ENCODE peak calls at places on chromosome 5, in nine cellular contexts. H, O, Z, U, D, Y, I, L and V are unnamed samples.

GRCh38 chr5:173862047-173862477 is 26.1 kb upstream of the CPEB4 start:
- DNase-seq in H (no peak), O (no peak), Z (no peak), U (no peak), D (no peak), Y (no peak), I (no peak), L (no peak), V (no peak)

GRCh38 chr5:179413086-179413690 is 67.9 kb upstream of the ADAMTS2 start:
- DNase-seq in H (peak), O (no peak), Z (no peak), U (no peak), D (no peak), Y (no peak), I (no peak), L (no peak), V (no peak)

GRCh38 chr5:2272755-2273154 is 390.0 kb upstream of the IRX4 start:
- DNase-seq in H (peak), O (no peak), Z (no peak), U (no peak), D (no peak), Y (no peak), I (no peak), L (no peak), V (no peak)

GRCh38 chr5:87382224-87382623 is 30.5 kb downstream of the CCNH start:
- DNase-seq in H (no peak), O (no peak), Z (no peak), U (no peak), D (no peak), Y (no peak), I (no peak), L (no peak), V (no peak)

GRCh38 chr5:105392710-105393149 is 1830.1 kb upstream of the NUDT12 start:
- DNase-seq in H (no peak), O (no peak), Z (no peak), U (no peak), D (peak), Y (no peak), I (no peak), L (no peak), V (no peak)

GRCh38 chr5:76724871-76725270 is 8.9 kb downstream of the F2R start:
- DNase-seq in H (no peak), O (peak), Z (no peak), U (no peak), D (peak), Y (no peak), I (no peak), L (no peak), V (no peak)

GRCh38 chr5:126912607-126913006 is 117.8 kb downstream of the MARCHF3 start:
- DNase-seq in H (no peak), O (no peak), Z (no peak), U (no peak), D (no peak), Y (no peak), I (no peak), L (no peak), V (no peak)

GRCh38 chr5:129046151-129046550 is 48.4 kb upstream of the ISOC1 start:
- DNase-seq in H (no peak), O (no peak), Z (no peak), U (no peak), D (no peak), Y (no peak), I (no peak), L (no peak), V (no peak)

GRCh38 chr5:116076496-116076895 is 8.3 kb upstream of the COMMD10 start:
- DNase-seq in H (no peak), O (no peak), Z (no peak), U (no peak), D (no peak), Y (no peak), I (no peak), L (no peak), V (no peak)

GRCh38 chr5:30736642-30737041 is 456.8 kb upstream of the CDH6 start:
- DNase-seq in H (no peak), O (no peak), Z (no peak), U (no peak), D (no peak), Y (no peak), I (no peak), L (no peak), V (no peak)

GRCh38 chr5:17118631-17119030 is 98.8 kb upstream of the BASP1 start:
- DNase-seq in H (peak), O (peak), Z (peak), U (peak), D (peak), Y (no peak), I (peak), L (peak), V (peak)

GRCh38 chr5:81850494-81850893 is 99.6 kb upstream of the SSBP2 start:
- DNase-seq in H (no peak), O (no peak), Z (no peak), U (no peak), D (no peak), Y (no peak), I (no peak), L (no peak), V (no peak)

GRCh38 chr5:485113-485942 is 38.9 kb downstream of the SLC9A3 start:
- DNase-seq in H (no peak), O (no peak), Z (no peak), U (no peak), D (no peak), Y (no peak), I (no peak), L (no peak), V (peak)

GRCh38 chr5:122585111-122585415 is 189.8 kb upstream of the SNX2 start:
- DNase-seq in H (no peak), O (no peak), Z (no peak), U (no peak), D (no peak), Y (no peak), I (no peak), L (no peak), V (no peak)

GRCh38 chr5:10352404-10353240 is 873 bp upstream of the MARCHF6 start:
- DNase-seq in H (no peak), O (no peak), Z (no peak), U (no peak), D (peak), Y (no peak), I (no peak), L (no peak), V (no peak)

GRCh38 chr5:84688566-84688965 is 303.9 kb upstream of the EDIL3 start:
- DNase-seq in H (no peak), O (no peak), Z (no peak), U (no peak), D (no peak), Y (no peak), I (no peak), L (no peak), V (no peak)

GRCh38 chr5:132303589-132303988 is 9.4 kb downstream of the SLC22A4 start:
- DNase-seq in H (no peak), O (no peak), Z (no peak), U (no peak), D (no peak), Y (no peak), I (no peak), L (no peak), V (no peak)

GRCh38 chr5:79795764-79796398 is 106.2 kb downstream of the CMYA5 start:
- DNase-seq in H (no peak), O (no peak), Z (peak), U (no peak), D (no peak), Y (peak), I (no peak), L (no peak), V (no peak)

GRCh38 chr5:115418788-115419187 is 122.3 kb upstream of the CCDC112 start:
- DNase-seq in H (no peak), O (no peak), Z (no peak), U (no peak), D (no peak), Y (no peak), I (no peak), L (peak), V (no peak)

GRCh38 chr5:75831561-75831960 is 114.3 kb upstream of the POC5 start:
- DNase-seq in H (no peak), O (no peak), Z (no peak), U (no peak), D (no peak), Y (no peak), I (no peak), L (no peak), V (no peak)

GRCh38 chr5:106172681-106173532 is 1497.8 kb downstream of the EFNA5 start:
- DNase-seq in H (no peak), O (no peak), Z (no peak), U (no peak), D (no peak), Y (no peak), I (no peak), L (no peak), V (no peak)

GRCh38 chr5:72558383-72558782 is 51.2 kb upstream of the ZNF366 start:
- DNase-seq in H (no peak), O (peak), Z (no peak), U (no peak), D (no peak), Y (no peak), I (no peak), L (no peak), V (no peak)

GRCh38 chr5:180869587-180869986 is 8.5 kb upstream of the ZFP62 start:
- DNase-seq in H (peak), O (no peak), Z (peak), U (no peak), D (no peak), Y (peak), I (no peak), L (peak), V (no peak)

GRCh38 chr5:43281840-43282658 is 31.2 kb downstream of the HMGCS1 start:
- DNase-seq in H (no peak), O (no peak), Z (no peak), U (no peak), D (no peak), Y (no peak), I (no peak), L (no peak), V (no peak)

GRCh38 chr5:126614189-126614588 is 13.4 kb downstream of the PHAX start:
- DNase-seq in H (no peak), O (no peak), Z (no peak), U (no peak), D (no peak), Y (no peak), I (no peak), L (no peak), V (no peak)

GRCh38 chr5:93609756-93610155 is 26.7 kb downstream of the NR2F1 start:
- DNase-seq in H (no peak), O (no peak), Z (no peak), U (no peak), D (no peak), Y (no peak), I (no peak), L (no peak), V (no peak)

DNA sequence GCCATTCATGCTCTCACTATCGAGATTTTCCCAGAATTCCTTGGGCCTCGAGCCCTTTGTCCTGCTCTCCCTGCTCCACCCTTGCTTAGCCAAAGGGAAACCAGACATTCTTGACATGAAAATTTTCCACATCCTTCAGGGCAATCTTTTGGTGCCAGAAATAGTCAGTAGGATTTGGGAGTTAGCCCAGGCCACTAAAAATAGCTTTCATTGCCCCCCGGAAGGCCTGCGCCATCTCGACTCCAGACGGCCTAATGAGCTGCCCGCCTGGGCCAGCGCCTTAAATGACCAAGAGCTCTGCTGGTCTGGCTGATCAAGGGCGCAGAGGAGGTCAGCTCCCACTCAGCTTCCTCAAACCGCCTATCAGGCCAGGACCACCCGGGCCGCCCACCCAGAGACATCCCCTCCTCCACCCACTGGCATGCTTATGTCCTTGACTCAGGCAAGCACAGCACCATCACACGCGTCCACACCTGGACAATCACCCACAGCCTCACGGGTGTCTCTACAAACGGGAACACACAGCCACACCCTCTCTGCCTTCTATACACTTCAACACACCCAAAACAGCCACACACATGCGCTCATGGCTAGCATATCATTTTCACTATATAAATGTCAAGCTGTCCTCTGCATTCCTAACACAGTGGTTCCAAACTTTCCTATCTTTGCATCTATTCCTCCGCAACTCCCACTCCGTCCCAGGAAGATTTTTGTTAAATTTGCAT is 20.9 kb downstream of the DUSP1 start:
- DNase-seq in H (peak), O (no peak), Z (no peak), U (no peak), D (no peak), Y (no peak), I (no peak), L (peak), V (no peak)
- H3K27ac ChIP-seq in H (peak), O (peak), Z (peak), U (peak), D (no peak), Y (peak), I (peak), L (peak), V (peak)

GRCh38 chr5:58383459-58383858 is 76.4 kb downstream of the PLK2 start:
- DNase-seq in H (no peak), O (no peak), Z (no peak), U (no peak), D (no peak), Y (no peak), I (no peak), L (no peak), V (no peak)
- TF ChIP-seq EP300 in H (no peak), O (no peak), Z (no peak), U (no peak), D (no peak), Y (no peak), I (no peak), L (no peak), V (no peak)

DNA sequence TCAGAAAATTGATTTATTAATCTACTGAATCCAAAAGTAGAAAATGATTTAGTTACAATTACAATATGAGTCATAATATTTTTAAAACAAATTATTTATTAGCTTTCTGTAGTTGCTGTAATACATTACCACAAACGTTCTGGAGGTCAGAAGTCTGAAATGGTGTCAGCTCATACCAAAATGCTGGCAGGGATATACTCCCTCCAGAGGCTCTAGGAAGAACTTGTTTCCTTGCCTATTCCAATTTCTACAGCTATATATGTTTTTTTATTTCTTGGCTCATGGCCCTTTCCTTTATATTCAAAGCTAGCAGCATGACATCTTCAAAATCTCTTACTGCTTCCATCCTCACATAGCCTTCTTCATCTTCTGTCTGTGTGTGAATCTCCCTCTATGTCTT is 667.9 kb upstream of the ITGA1 start:
- DNase-seq in H (no peak), O (no peak), Z (no peak), U (no peak), D (no peak), Y (no peak), I (no peak), L (no peak), V (no peak)
- TF ChIP-seq CTCF in H (no peak), O (no peak), Z (no peak), U (no peak), D (no peak), Y (no peak), I (no peak), L (no peak), V (no peak)

DNA sequence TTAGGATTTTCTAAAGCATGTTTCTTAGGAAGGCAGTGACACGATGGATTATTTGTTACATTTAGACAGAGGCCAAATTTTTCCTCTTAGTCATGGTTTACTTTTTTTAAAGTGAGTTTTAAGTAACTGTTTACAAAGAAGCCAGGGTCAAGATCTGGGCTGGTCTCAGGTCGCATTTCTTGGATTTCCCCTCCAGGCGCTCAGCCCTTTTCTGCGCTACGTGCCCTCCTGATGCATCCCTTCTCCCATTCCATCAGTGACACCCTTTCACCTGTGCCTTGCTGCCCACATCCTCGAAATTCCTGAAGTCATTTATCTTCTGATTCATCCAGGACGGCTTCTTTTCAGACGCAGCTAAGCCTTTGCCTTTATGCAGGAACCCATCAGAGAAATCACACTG is 330.3 kb downstream of the IRX1 start:
- DNase-seq in H (no peak), O (no peak), Z (no peak), U (no peak), D (no peak), Y (no peak), I (no peak), L (no peak), V (no peak)
- H3K27ac ChIP-seq in H (no peak), O (no peak), Z (no peak), U (no peak), D (no peak), Y (no peak), I (no peak), L (no peak), V (no peak)

DNA sequence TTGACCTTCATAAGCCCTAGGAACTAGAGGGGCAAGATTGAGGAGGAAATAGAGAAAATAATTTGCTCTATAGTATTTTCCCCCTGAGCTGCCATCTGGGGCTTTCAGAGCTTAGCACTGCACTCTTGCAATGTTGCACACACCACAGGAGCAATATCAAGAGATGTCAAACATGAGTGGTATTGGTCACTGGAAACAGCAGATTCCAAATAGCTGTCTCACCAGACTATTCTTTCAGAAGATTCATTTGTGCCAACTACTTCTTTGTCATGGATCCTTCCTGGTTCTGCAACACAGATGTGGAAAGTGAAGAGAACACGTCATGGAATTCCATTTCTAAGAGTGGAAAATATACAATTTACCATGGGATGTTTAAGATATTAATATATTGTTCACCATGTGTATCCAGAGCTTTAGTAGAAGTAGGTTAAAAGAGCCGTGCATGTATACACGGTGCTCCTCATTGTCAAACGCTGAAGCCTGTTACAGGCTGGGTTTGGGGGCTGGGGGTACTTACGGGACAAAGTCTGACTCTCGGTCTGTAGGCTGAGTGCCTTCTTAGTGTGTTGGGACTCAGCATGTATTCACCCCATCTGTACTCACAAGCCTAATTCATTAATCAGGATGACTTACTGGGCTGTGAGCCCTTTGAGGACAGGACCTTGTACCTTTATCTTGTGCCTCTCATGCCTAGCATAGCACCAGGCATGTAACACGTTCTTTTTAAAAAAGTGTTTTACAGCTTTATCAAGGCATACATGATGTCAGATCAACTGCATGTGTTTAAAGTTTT is 31.4 kb upstream of the GDNF start:
- DNase-seq in H (no peak), O (no peak), Z (no peak), U (no peak), D (no peak), Y (no peak), I (no peak), L (no peak), V (no peak)
- TF ChIP-seq EP300 in H (no peak), O (no peak), Z (no peak), U (no peak), D (no peak), Y (no peak), I (no peak), L (no peak), V (no peak)

GRCh38 chr5:95620870-95621838 is 1.3 kb downstream of the GPR150 start:
- DNase-seq in H (no peak), O (peak), Z (no peak), U (no peak), D (no peak), Y (no peak), I (peak), L (peak), V (peak)
- TF ChIP-seq CTCF in H (no peak), O (no peak), Z (no peak), U (no peak), D (no peak), Y (no peak), I (no peak), L (no peak), V (no peak)

GRCh38 chr5:37723147-37723961 is 116.5 kb downstream of the GDNF start:
- DNase-seq in H (peak), O (peak), Z (no peak), U (no peak), D (no peak), Y (no peak), I (no peak), L (no peak), V (no peak)

GRCh38 chr5:37724395-37725125 is 115.3 kb downstream of the GDNF start:
- DNase-seq in H (peak), O (no peak), Z (no peak), U (no peak), D (no peak), Y (no peak), I (no peak), L (no peak), V (no peak)

GRCh38 chr5:37720550-37720952 is 119.3 kb downstream of the GDNF start:
- DNase-seq in H (no peak), O (no peak), Z (no peak), U (no peak), D (no peak), Y (no peak), I (no peak), L (no peak), V (no peak)

GRCh38 chr5:37722236-37723146 is 117.3 kb downstream of the GDNF start:
- DNase-seq in H (no peak), O (peak), Z (no peak), U (no peak), D (peak), Y (no peak), I (no peak), L (no peak), V (no peak)

GRCh38 chr5:37721447-37721871 is 118.4 kb downstream of the GDNF start:
- DNase-seq in H (no peak), O (no peak), Z (no peak), U (no peak), D (no peak), Y (no peak), I (no peak), L (no peak), V (no peak)
- H3K27ac ChIP-seq in H (no peak), O (no peak), Z (no peak), U (no peak), D (no peak), Y (no peak), I (no peak), L (peak), V (no peak)